ENCODE peak calls at places on chromosomes 3 and 15, in five cellular contexts. N is OCI-LY7, L is hepatocyte, X is SK-N-SH, F is endothelial cell of umbilical vein. V is an unnamed sample.

GRCh38 chr3:186255703-186256331 is 106.2 kb downstream of the DGKG start:
- DNase-seq in N (peak; percentile 73), L (no peak), X (no peak), F (no peak), V (no peak)

GRCh38 chr3:136281966-136282554 is 31.9 kb downstream of the PCCB start:
- DNase-seq in N (peak; percentile 46), L (no peak), X (no peak), F (peak; percentile 8), V (no peak)

GRCh38 chr15:25862469-25863066 is 559 bp downstream of the ATP10A start:
- DNase-seq in N (no peak), L (peak; percentile 51), X (no peak), F (no peak), V (peak; percentile 34)

GRCh38 chr3:106829206-106829605 is 548.0 kb upstream of the CCDC54 start:
- DNase-seq in N (no peak), L (no peak), X (no peak), F (no peak), V (no peak)

GRCh38 chr3:27174530-27174929 is 194.7 kb downstream of the NEK10 start:
- DNase-seq in N (no peak), L (no peak), X (no peak), F (no peak), V (no peak)

GRCh38 chr3:27423463-27423862 is 54.3 kb upstream of the NEK10 start:
- DNase-seq in N (no peak), L (no peak), X (peak; percentile 2), F (no peak), V (peak; percentile 53)

GRCh38 chr3:84692261-84692660 is 266.5 kb upstream of the CADM2 start:
- DNase-seq in N (no peak), L (no peak), X (no peak), F (no peak), V (no peak)

GRCh38 chr15:69749797-69750196 is 297.2 kb downstream of the RPLP1 start:
- DNase-seq in N (peak; percentile 63), L (no peak), X (no peak), F (peak; percentile 16), V (no peak)

GRCh38 chr3:141279074-141279945 is 47.7 kb downstream of the PXYLP1 start:
- DNase-seq in N (peak; percentile 29), L (no peak), X (peak; percentile 62), F (no peak), V (peak; percentile 30)

GRCh38 chr15:33654859-33655258 is 313.4 kb upstream of the CHRM5 start:
- DNase-seq in N (no peak), L (no peak), X (no peak), F (no peak), V (no peak)

GRCh38 chr3:189517981-189518380 is 113.2 kb upstream of the TP63 start:
- DNase-seq in N (no peak), L (no peak), X (no peak), F (no peak), V (no peak)

GRCh38 chr3:157868168-157868567 is 238.1 kb downstream of the SHOX2 start:
- DNase-seq in N (no peak), L (no peak), X (no peak), F (no peak), V (peak; percentile 45)

GRCh38 chr15:64535460-64536243 is 75.3 kb downstream of the ZNF609 start:
- DNase-seq in N (no peak), L (no peak), X (no peak), F (no peak), V (no peak)

GRCh38 chr15:92906038-92906437 is 5.9 kb downstream of the CHD2 start:
- DNase-seq in N (no peak), L (no peak), X (no peak), F (no peak), V (no peak)

GRCh38 chr3:62926494-62926893 is 51.3 kb upstream of the CADPS start:
- DNase-seq in N (no peak), L (no peak), X (no peak), F (no peak), V (no peak)

GRCh38 chr3:45690331-45691035 is 1.3 kb downstream of the SACM1L start:
- DNase-seq in N (peak; percentile 31), L (no peak), X (peak; percentile 67), F (peak; percentile 23), V (no peak)

GRCh38 chr15:45790325-45790943 is 155.6 kb downstream of the SQOR start:
- DNase-seq in N (peak; percentile 74), L (peak; percentile 46), X (peak; percentile 62), F (peak; percentile 25), V (no peak)

GRCh38 chr3:155394240-155394639 is 100.8 kb upstream of the STRIT1 start:
- DNase-seq in N (no peak), L (no peak), X (no peak), F (no peak), V (no peak)

GRCh38 chr3:23221136-23221535 is 18.0 kb downstream of the UBE2E2 start:
- DNase-seq in N (peak; percentile 41), L (no peak), X (no peak), F (no peak), V (no peak)

GRCh38 chr3:24401811-24402185 is 92.9 kb downstream of the THRB start:
- DNase-seq in N (no peak), L (no peak), X (no peak), F (no peak), V (no peak)

GRCh38 chr15:40894689-40895308 is 549 bp downstream of the VPS18 start:
- DNase-seq in N (peak; percentile 81), L (peak; percentile 86), X (peak; percentile 78), F (peak; percentile 73), V (peak; percentile 76)

GRCh38 chr3:13955084-13955483 is 75.2 kb upstream of the WNT7A start:
- DNase-seq in N (no peak), L (no peak), X (no peak), F (no peak), V (no peak)

GRCh38 chr15:40928975-40929729 is at the start of gene DLL4:
- DNase-seq in N (no peak), L (peak; percentile 86), X (peak; percentile 80), F (peak; percentile 94), V (peak; percentile 41)

GRCh38 chr3:30349507-30349906 is 256.9 kb upstream of the TGFBR2 start:
- DNase-seq in N (no peak), L (no peak), X (no peak), F (peak; percentile 67), V (no peak)

GRCh38 chr3:66483006-66483928 is 17.6 kb downstream of the LRIG1 start:
- DNase-seq in N (peak; percentile 58), L (no peak), X (peak; percentile 16), F (peak; percentile 81), V (peak; percentile 86)

GRCh38 chr15:100849021-100849831 is 30.4 kb upstream of the ALDH1A3 start:
- DNase-seq in N (peak; percentile 82), L (no peak), X (no peak), F (peak; percentile 39), V (peak; percentile 54)
- H3K79me2 ChIP-seq in N (no peaks in the 10 kb centered on the region), L (no peaks in the 10 kb centered on the region), X (no peaks in the 10 kb centered on the region), F (no peaks in the 10 kb centered on the region), V (no peaks in the 10 kb centered on the region)

GRCh38 chr3:43016513-43016865 is 37.4 kb downstream of the GASK1A start:
- DNase-seq in N (no peak), L (no peak), X (no peak), F (no peak), V (no peak)

GRCh38 chr3:43014990-43015389 is 35.9 kb downstream of the GASK1A start:
- DNase-seq in N (no peak), L (no peak), X (no peak), F (no peak), V (no peak)

GRCh38 chr3:43015572-43016512 is 36.7 kb downstream of the GASK1A start:
- DNase-seq in N (no peak), L (no peak), X (no peak), F (no peak), V (no peak)

GRCh38 chr3:43017593-43018195 is 38.6 kb downstream of the GASK1A start:
- DNase-seq in N (no peak), L (no peak), X (no peak), F (no peak), V (no peak)

DNA sequence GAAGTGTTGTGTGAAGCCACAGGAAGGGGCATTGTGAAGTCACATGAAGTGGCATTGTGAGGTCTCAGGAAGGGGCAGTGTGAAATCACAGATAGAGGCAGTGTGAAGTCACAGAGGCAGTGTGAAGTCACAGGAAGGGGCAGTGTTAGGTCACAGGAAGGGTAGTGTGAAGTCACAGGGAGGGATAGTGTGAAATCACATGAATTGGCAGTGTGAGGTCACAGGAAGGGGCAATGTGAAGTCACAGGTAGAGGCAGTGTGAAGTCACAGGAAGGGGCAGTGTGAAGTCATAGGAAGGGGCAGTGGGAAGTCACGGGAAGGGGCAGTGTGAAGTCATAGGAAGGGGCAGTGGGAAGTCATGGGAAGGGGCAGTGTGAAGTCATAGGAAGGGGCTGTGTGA is 37.9 kb downstream of the GASK1A start:
- DNase-seq in N (no peak), L (no peak), X (no peak), F (no peak), V (no peak)
- H3K9me3 ChIP-seq in N (peaks cover 26% of the 10 kb centered on the region), L (no peaks in the 10 kb centered on the region), X (no peaks in the 10 kb centered on the region), F (no peaks in the 10 kb centered on the region), V (no peaks in the 10 kb centered on the region)

GRCh38 chr3:100717637-100718487 is 8.6 kb downstream of the TFG start:
- DNase-seq in N (no peak), L (no peak), X (no peak), F (no peak), V (no peak)

GRCh38 chr3:100717063-100717462 is 7.8 kb downstream of the TFG start:
- DNase-seq in N (no peak), L (no peak), X (no peak), F (no peak), V (no peak)

GRCh38 chr3:100715176-100715575 is 5.9 kb downstream of the TFG start:
- DNase-seq in N (no peak), L (no peak), X (no peak), F (no peak), V (no peak)

GRCh38 chr3:100725935-100726334 is 16.6 kb downstream of the TFG start:
- DNase-seq in N (no peak), L (peak; percentile 26), X (no peak), F (no peak), V (no peak)

GRCh38 chr3:100720423-100720822 is 11.1 kb downstream of the TFG start:
- DNase-seq in N (no peak), L (no peak), X (no peak), F (no peak), V (no peak)
- H3K79me2 ChIP-seq in N (peaks cover 45% of the 10 kb centered on the region), L (peaks cover 98% of the 10 kb centered on the region), X (peaks cover 99% of the 10 kb centered on the region), F (peaks cover 63% of the 10 kb centered on the region), V (peaks cover 46% of the 10 kb centered on the region)

DNA sequence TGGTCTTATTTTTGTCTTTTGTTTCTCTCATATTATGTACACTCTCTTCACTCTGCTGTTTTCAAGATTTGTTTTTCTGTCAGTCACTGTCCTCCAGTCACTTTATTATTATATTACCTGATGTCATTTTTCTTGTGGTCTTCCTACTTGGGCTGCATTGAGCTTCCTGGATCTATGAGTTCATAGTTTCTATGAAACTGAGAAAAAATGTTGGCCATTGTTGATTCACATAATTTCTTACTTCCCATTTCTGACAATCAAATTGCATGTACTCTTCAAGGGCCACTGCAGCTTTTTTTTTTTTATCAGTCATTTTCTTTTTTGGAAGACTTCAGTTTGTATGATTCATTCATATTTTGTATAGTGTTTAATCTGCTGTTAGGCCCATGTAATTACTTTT is 1180.6 kb upstream of the GBE1 start:
- DNase-seq in N (peak; percentile 47), L (no peak), X (no peak), F (no peak), V (no peak)
- H3K9me3 ChIP-seq in N (peaks cover 44% of the 10 kb centered on the region), L (peaks cover 5% of the 10 kb centered on the region), X (peaks cover 4% of the 10 kb centered on the region), F (peaks cover 2% of the 10 kb centered on the region), V (no peaks in the 10 kb centered on the region)

DNA sequence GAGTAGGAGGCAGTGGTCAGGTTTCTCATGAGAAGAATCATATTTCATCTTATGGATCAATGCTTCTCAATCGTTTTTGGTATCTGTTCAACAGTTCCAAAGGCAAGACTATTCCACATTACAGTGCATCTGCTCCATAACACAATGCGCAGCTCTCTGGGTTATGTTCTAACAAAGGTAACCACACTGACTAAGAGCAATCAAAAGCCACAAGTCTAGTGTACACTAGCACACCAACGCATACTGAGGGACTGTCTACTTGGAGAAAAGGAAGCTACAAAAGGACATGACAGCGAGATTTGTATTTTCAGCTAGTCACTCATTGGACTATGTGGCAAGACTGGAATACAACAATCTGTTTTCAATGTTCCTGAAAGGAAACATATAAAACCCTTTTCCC is 35.8 kb downstream of the SETD2 start:
- DNase-seq in N (no peak), L (no peak), X (no peak), F (no peak), V (no peak)
- H3K79me2 ChIP-seq in N (peaks cover 95% of the 10 kb centered on the region), L (peaks cover 99% of the 10 kb centered on the region), X (peaks cover 99% of the 10 kb centered on the region), F (peaks cover 51% of the 10 kb centered on the region), V (peaks cover 46% of the 10 kb centered on the region)

V was measured in fibroblast of lung.